ENCODE peak calls at places on chromosomes 7 and 10, in eight cellular contexts. D is fibroblast of pulmonary artery, M is PC-3, U is cardiac muscle cell, R is left ventricle myocardium inferior, J is dorsolateral prefrontal cortex, E is fibroblast of lung, G is heart left ventricle. X is an unnamed sample.

GRCh38 chr7:265192-265997 is 24.6 kb upstream of the FOXL3 start:
- DNase-seq in D (no peak), M (no peak), U (no peak), R (no peak), J (no peak), E (no peak), G (no peak), X (no peak)

GRCh38 chr10:59362991-59363390 is 642 bp upstream of the FAM13C start:
- DNase-seq in D (peak), M (peak), U (peak), R (peak), J (peak), E (peak), G (peak), X (no peak)

GRCh38 chr7:1944619-1945210 is 274.6 kb downstream of the ELFN1 start:
- DNase-seq in D (no peak), M (no peak), U (no peak), R (peak), J (no peak), E (no peak), G (no peak), X (no peak)

GRCh38 chr10:42999385-43000020 is 77.4 kb upstream of the RET start:
- DNase-seq in D (no peak), M (no peak), U (no peak), R (no peak), J (no peak), E (no peak), G (no peak), X (no peak)

GRCh38 chr10:47414752-47415519 is 30.8 kb upstream of the ZNF488 start:
- DNase-seq in D (no peak), M (no peak), U (no peak), R (no peak), J (no peak), E (no peak), G (no peak), X (no peak)

GRCh38 chr7:81030472-81030871 is 111.6 kb upstream of the SEMA3C start:
- DNase-seq in D (no peak), M (no peak), U (no peak), R (no peak), J (no peak), E (no peak), G (no peak), X (no peak)

GRCh38 chr7:106823631-106824030 is 41.5 kb upstream of the PIK3CG start:
- DNase-seq in D (no peak), M (peak), U (no peak), R (no peak), J (no peak), E (no peak), G (no peak), X (no peak)

GRCh38 chr10:108791794-108792474 is 1131.4 kb downstream of the XPNPEP1 start:
- DNase-seq in D (no peak), M (peak), U (no peak), R (no peak), J (no peak), E (peak), G (no peak), X (no peak)

GRCh38 chr10:78184851-78185692 is 151.4 kb downstream of the RPS24 start:
- DNase-seq in D (peak), M (no peak), U (peak), R (no peak), J (no peak), E (no peak), G (no peak), X (no peak)

GRCh38 chr7:42070068-42070467 is 166.9 kb downstream of the GLI3 start:
- DNase-seq in D (peak), M (peak), U (peak), R (no peak), J (no peak), E (peak), G (no peak), X (no peak)

GRCh38 chr10:123558651-123559050 is 107.5 kb upstream of the GPR26 start:
- DNase-seq in D (no peak), M (no peak), U (no peak), R (no peak), J (no peak), E (no peak), G (no peak), X (no peak)

GRCh38 chr10:51052152-51052551 is 22.1 kb upstream of the PRKG1 start:
- DNase-seq in D (no peak), M (no peak), U (no peak), R (no peak), J (no peak), E (peak), G (no peak), X (no peak)

GRCh38 chr7:123641901-123642300 is 13.8 kb upstream of the LMOD2 start:
- DNase-seq in D (no peak), M (no peak), U (no peak), R (no peak), J (no peak), E (no peak), G (no peak), X (no peak)

GRCh38 chr7:146654048-146654447 is 537.4 kb downstream of the CNTNAP2 start:
- DNase-seq in D (no peak), M (no peak), U (no peak), R (no peak), J (no peak), E (no peak), G (no peak), X (no peak)

GRCh38 chr10:108783897-108784296 is 1139.4 kb downstream of the XPNPEP1 start:
- DNase-seq in D (peak), M (peak), U (peak), R (no peak), J (no peak), E (peak), G (no peak), X (peak)

GRCh38 chr10:52170776-52171175 is 143.3 kb upstream of the DKK1 start:
- DNase-seq in D (no peak), M (no peak), U (no peak), R (no peak), J (no peak), E (no peak), G (no peak), X (no peak)

GRCh38 chr10:111875760-111876159 is 307.8 kb downstream of the GPAM start:
- DNase-seq in D (no peak), M (no peak), U (no peak), R (no peak), J (no peak), E (no peak), G (no peak), X (no peak)

GRCh38 chr7:47710201-47710935 is 128.5 kb upstream of the TNS3 start:
- DNase-seq in D (peak), M (no peak), U (peak), R (no peak), J (no peak), E (peak), G (no peak), X (no peak)

GRCh38 chr7:568031-568680 is 48.5 kb upstream of the PDGFA start:
- DNase-seq in D (no peak), M (no peak), U (no peak), R (no peak), J (no peak), E (no peak), G (peak), X (no peak)

GRCh38 chr7:21355406-21355874 is 72.4 kb upstream of the SP4 start:
- DNase-seq in D (no peak), M (no peak), U (no peak), R (no peak), J (no peak), E (no peak), G (no peak), X (peak)

GRCh38 chr7:100215895-100216294 is 3.9 kb upstream of the PVRIG start:
- DNase-seq in D (peak), M (no peak), U (peak), R (peak), J (no peak), E (peak), G (peak), X (no peak)

GRCh38 chr10:18044976-18045720 is 93.4 kb downstream of the SLC39A12 start:
- DNase-seq in D (peak), M (no peak), U (peak), R (no peak), J (no peak), E (peak), G (no peak), X (no peak)

GRCh38 chr7:108268200-108268820 is 138.1 kb upstream of the LAMB4 start:
- DNase-seq in D (no peak), M (no peak), U (no peak), R (no peak), J (no peak), E (no peak), G (no peak), X (no peak)

GRCh38 chr7:107879400-107880035 is 11.5 kb upstream of the DLD start:
- DNase-seq in D (peak), M (peak), U (peak), R (no peak), J (no peak), E (peak), G (no peak), X (peak)

GRCh38 chr10:3879073-3879472 is 94.1 kb upstream of the KLF6 start:
- DNase-seq in D (no peak), M (no peak), U (no peak), R (no peak), J (no peak), E (no peak), G (no peak), X (no peak)

GRCh38 chr10:15745748-15746147 is 26.0 kb upstream of the ITGA8 start:
- DNase-seq in D (peak), M (no peak), U (peak), R (peak), J (no peak), E (peak), G (peak), X (no peak)

GRCh38 chr7:140165422-140165821 is 11.4 kb downstream of the KDM7A start:
- DNase-seq in D (peak), M (peak), U (peak), R (no peak), J (no peak), E (peak), G (no peak), X (no peak)

GRCh38 chr7:112038353-112038752 is 167.8 kb downstream of the DOCK4 start:
- DNase-seq in D (no peak), M (no peak), U (no peak), R (no peak), J (no peak), E (no peak), G (no peak), X (no peak)

GRCh38 chr7:39356531-39356930 is 209.7 kb upstream of the YAE1 start:
- DNase-seq in D (no peak), M (no peak), U (no peak), R (no peak), J (no peak), E (no peak), G (no peak), X (no peak)

GRCh38 chr7:100372256-100372655 is 1.0 kb upstream of the PILRA start:
- DNase-seq in D (peak), M (no peak), U (peak), R (no peak), J (no peak), E (peak), G (no peak), X (no peak)

GRCh38 chr10:59633063-59633462 is 76.6 kb downstream of the SLC16A9 start:
- DNase-seq in D (no peak), M (no peak), U (no peak), R (no peak), J (no peak), E (no peak), G (no peak), X (no peak)

GRCh38 chr7:98998821-98999725 is 120.7 kb downstream of the TRRAP start:
- DNase-seq in D (no peak), M (no peak), U (no peak), R (no peak), J (no peak), E (no peak), G (no peak), X (no peak)

GRCh38 chr10:89793649-89794254 is 92.4 kb downstream of the KIF20B start:
- DNase-seq in D (peak), M (peak), U (peak), R (no peak), J (no peak), E (peak), G (peak), X (peak)

GRCh38 chr7:650339-651031 is 76.0 kb upstream of the DNAAF5 start:
- DNase-seq in D (no peak), M (no peak), U (no peak), R (peak), J (peak), E (no peak), G (peak), X (no peak)

GRCh38 chr7:32154797-32155196 is 84.6 kb upstream of the PDE1C start:
- DNase-seq in D (peak), M (no peak), U (peak), R (peak), J (peak), E (peak), G (peak), X (no peak)

GRCh38 chr7:4689151-4689550 is 7.1 kb downstream of the FOXK1 start:
- DNase-seq in D (no peak), M (no peak), U (no peak), R (no peak), J (no peak), E (peak), G (no peak), X (no peak)

GRCh38 chr10:89503633-89504345 is 31.6 kb downstream of the SLC16A12 start:
- DNase-seq in D (no peak), M (no peak), U (peak), R (no peak), J (no peak), E (no peak), G (no peak), X (no peak)

GRCh38 chr7:19899517-19899916 is 126.1 kb upstream of the TMEM196 start:
- DNase-seq in D (peak), M (peak), U (peak), R (no peak), J (no peak), E (peak), G (no peak), X (no peak)

DNA sequence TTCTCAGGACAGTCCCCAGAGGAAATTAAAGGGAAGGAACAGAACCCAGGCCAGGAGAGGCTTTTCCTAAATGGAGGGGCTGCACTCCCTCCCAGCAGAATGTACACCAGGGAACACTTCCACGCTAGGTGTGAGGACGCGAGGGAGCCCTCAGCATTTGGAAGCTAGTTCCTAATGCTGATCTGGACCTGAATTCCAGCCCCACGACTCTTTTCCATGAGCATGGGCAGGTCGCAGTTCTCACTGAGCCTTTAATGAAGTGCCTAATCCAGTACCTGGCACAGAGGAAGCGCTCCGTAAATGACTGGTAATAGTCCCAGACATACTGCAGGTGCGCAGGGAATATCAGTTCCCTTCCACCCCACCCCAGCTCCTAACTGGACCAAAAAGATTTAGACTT is 1.1 kb downstream of the ALOX5 start:
- DNase-seq in D (no peak), M (no peak), U (no peak), R (no peak), J (no peak), E (no peak), G (no peak), X (no peak)
- H3K4me3 ChIP-seq in D (no peak), M (peak), U (no peak), R (peak), J (peak), E (no peak), G (peak), X (no peak)

GRCh38 chr10:119377431-119377830 is 165.1 kb downstream of the RGS10 start:
- DNase-seq in D (no peak), M (no peak), U (no peak), R (no peak), J (no peak), E (no peak), G (no peak), X (no peak)

GRCh38 chr10:119379466-119380071 is 162.9 kb downstream of the RGS10 start:
- DNase-seq in D (no peak), M (no peak), U (no peak), R (no peak), J (no peak), E (no peak), G (no peak), X (no peak)

GRCh38 chr10:119375574-119376265 is 166.8 kb downstream of the RGS10 start:
- DNase-seq in D (no peak), M (no peak), U (peak), R (peak), J (no peak), E (peak), G (no peak), X (no peak)

GRCh38 chr10:119377905-119378736 is 164.4 kb downstream of the RGS10 start:
- DNase-seq in D (no peak), M (no peak), U (no peak), R (peak), J (no peak), E (no peak), G (peak), X (no peak)

GRCh38 chr10:119378737-119379067 is 163.8 kb downstream of the RGS10 start:
- DNase-seq in D (no peak), M (no peak), U (no peak), R (no peak), J (peak), E (no peak), G (no peak), X (no peak)
- H3K4me3 ChIP-seq in D (no peak), M (no peak), U (no peak), R (peak), J (peak), E (no peak), G (no peak), X (no peak)

GRCh38 chr7:55018361-55019328 is at the start of gene EGFR:
- DNase-seq in D (peak), M (peak), U (peak), R (peak), J (no peak), E (peak), G (peak), X (no peak)

GRCh38 chr7:55020481-55020871 is 1.7 kb downstream of the EGFR start:
- DNase-seq in D (peak), M (peak), U (peak), R (peak), J (no peak), E (peak), G (no peak), X (no peak)

GRCh38 chr7:55021053-55021452 is 2.2 kb downstream of the EGFR start:
- DNase-seq in D (no peak), M (no peak), U (no peak), R (no peak), J (no peak), E (no peak), G (no peak), X (no peak)

GRCh38 chr7:55019329-55019690 is 493 bp downstream of the EGFR start:
- DNase-seq in D (peak), M (peak), U (no peak), R (peak), J (no peak), E (peak), G (peak), X (no peak)

GRCh38 chr7:55019691-55020480 is 1.1 kb downstream of the EGFR start:
- DNase-seq in D (no peak), M (peak), U (no peak), R (peak), J (no peak), E (no peak), G (peak), X (no peak)
- H3K4me3 ChIP-seq in D (peak), M (peak), U (peak), R (peak), J (peak), E (peak), G (peak), X (no peak)

GRCh38 chr7:28107960-28108359 is 72.6 kb downstream of the JAZF1 start:
- DNase-seq in D (peak), M (peak), U (peak), R (no peak), J (no peak), E (no peak), G (no peak), X (no peak)

GRCh38 chr7:28104811-28105210 is 75.8 kb downstream of the JAZF1 start:
- DNase-seq in D (no peak), M (no peak), U (no peak), R (no peak), J (no peak), E (no peak), G (no peak), X (no peak)

GRCh38 chr7:28103984-28104628 is 76.5 kb downstream of the JAZF1 start:
- DNase-seq in D (peak), M (peak), U (peak), R (peak), J (no peak), E (no peak), G (no peak), X (no peak)

GRCh38 chr7:28105234-28105633 is 75.4 kb downstream of the JAZF1 start:
- DNase-seq in D (no peak), M (no peak), U (no peak), R (no peak), J (no peak), E (no peak), G (no peak), X (no peak)

DNA sequence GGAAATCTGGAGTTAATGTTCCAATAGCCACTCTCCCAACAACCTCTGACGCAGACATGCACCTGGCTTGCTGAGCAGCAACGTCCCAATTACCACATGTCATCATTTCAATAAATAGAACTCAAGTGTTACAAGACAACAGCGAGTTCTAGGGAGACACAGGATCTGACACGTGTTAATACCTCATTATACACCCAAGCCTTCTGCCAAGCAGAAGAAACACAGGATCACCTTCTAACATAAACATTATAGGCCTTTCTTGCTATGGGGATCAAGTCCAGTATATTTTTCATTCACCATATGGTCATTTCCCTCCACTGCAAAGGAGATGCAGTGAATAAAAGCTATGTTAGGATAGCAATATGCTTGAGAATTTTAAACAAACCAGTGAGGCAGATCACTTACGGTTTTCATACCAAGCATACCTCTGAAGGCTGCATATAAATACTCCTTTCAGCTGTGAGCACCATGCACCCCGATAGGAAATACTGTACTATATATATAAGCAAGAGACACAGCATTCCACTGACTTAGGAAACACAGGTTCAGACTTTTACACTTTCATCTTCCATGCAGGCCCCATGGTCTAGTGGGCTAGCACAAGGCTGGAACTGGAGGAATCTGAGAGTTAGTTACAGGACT is 74.2 kb downstream of the JAZF1 start:
- DNase-seq in D (peak), M (no peak), U (no peak), R (peak), J (no peak), E (peak), G (no peak), X (no peak)
- H3K4me3 ChIP-seq in D (no peak), M (no peak), U (no peak), R (peak), J (no peak), E (no peak), G (no peak), X (no peak)

DNA sequence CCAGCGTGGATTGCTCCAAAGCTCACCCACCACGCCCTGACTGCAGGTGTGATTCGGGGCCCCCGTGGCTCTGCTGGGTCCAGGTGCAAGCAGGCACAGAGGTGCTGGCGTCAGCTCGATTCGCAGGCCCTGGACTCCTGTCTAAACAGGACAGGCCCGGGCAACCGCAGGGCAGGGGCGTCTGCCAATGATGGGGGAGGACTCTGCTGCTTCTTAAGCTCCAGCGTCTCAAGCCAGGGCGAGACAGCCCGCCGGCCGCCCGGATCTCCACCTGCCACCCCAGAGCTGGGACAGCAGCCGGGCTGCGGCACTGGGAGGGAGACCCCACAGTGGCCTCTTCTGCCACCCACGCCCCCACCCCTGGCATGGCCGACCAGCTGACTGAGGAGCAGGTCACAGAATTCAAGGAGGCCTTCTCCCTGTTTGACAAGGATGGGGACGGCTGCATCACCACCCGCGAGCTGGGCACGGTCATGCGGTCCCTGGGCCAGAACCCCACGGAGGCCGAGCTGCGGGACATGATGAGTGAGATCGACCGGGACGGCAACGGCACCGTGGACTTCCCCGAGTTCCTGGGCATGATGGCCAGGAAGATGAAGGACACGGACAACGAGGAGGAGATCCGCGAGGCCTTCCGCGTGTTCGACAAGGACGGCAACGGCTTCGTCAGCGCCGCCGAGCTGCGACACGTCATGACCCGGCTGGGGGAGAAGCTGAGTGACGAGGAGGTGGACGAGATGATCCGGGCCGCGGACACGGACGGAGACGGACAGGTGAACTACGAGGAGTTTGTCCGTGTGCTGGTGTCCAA is at the start of gene CALML3:
- DNase-seq in D (no peak), M (no peak), U (no peak), R (no peak), J (peak), E (no peak), G (no peak), X (no peak)
- H3K4me3 ChIP-seq in D (no peak), M (no peak), U (no peak), R (no peak), J (peak), E (no peak), G (no peak), X (no peak)